ENCODE peak calls at places on chromosomes 2 and 18, in six cellular contexts. One of them, this sample, is unnamed.

GRCh38 chr2:46431481-46432235 is 47.7 kb upstream of the TMEM247 start:
- DNase-seq in GM23248: peak; percentile 68
- DNase-seq in heart right ventricle: no peak
- DNase-seq in CD14-positive monocyte: no peak
- DNase-seq in sigmoid colon: no peak
- DNase-seq in SHP77: no peak
- DNase-seq in this sample: no peak

GRCh38 chr2:168454737-168455691 is 1.1 kb upstream of the CERS6 start:
- DNase-seq in sigmoid colon: no peak
- DNase-seq in heart right ventricle: no peak
- DNase-seq in GM23248: no peak
- DNase-seq in CD14-positive monocyte: no peak
- DNase-seq in SHP77: no peak
- DNase-seq in this sample: no peak

GRCh38 chr2:109479804-109480203 is 134.0 kb downstream of the SEPTIN10 start:
- DNase-seq in SHP77: no peak
- DNase-seq in CD14-positive monocyte: no peak
- DNase-seq in heart right ventricle: no peak
- DNase-seq in GM23248: no peak
- DNase-seq in sigmoid colon: no peak
- DNase-seq in this sample: no peak

GRCh38 chr2:144237845-144238637 is 281.9 kb downstream of the ZEB2 start:
- DNase-seq in sigmoid colon: no peak
- DNase-seq in heart right ventricle: no peak
- DNase-seq in GM23248: no peak
- DNase-seq in CD14-positive monocyte: peak; percentile 68
- DNase-seq in SHP77: peak; percentile 45
- DNase-seq in this sample: peak; percentile 34

GRCh38 chr18:10912790-10913560 is 236.4 kb downstream of the PIEZO2 start:
- DNase-seq in SHP77: no peak
- DNase-seq in sigmoid colon: no peak
- DNase-seq in heart right ventricle: peak; percentile 13
- DNase-seq in GM23248: peak; percentile 70
- DNase-seq in CD14-positive monocyte: no peak
- DNase-seq in this sample: peak; percentile 33

GRCh38 chr2:215060851-215061541 is 77.4 kb downstream of the ABCA12 start:
- DNase-seq in sigmoid colon: no peak
- DNase-seq in CD14-positive monocyte: no peak
- DNase-seq in GM23248: peak; percentile 5
- DNase-seq in SHP77: peak; percentile 29
- DNase-seq in heart right ventricle: peak; percentile 28
- DNase-seq in this sample: no peak

GRCh38 chr2:70962211-70962884 is 16.1 kb upstream of the ANKRD53 start:
- DNase-seq in heart right ventricle: no peak
- DNase-seq in sigmoid colon: no peak
- DNase-seq in SHP77: no peak
- DNase-seq in GM23248: no peak
- DNase-seq in CD14-positive monocyte: no peak
- DNase-seq in this sample: no peak

GRCh38 chr2:202429164-202429980 is 53.2 kb downstream of the BMPR2 start:
- DNase-seq in heart right ventricle: no peak
- DNase-seq in CD14-positive monocyte: no peak
- DNase-seq in GM23248: peak; percentile 34
- DNase-seq in sigmoid colon: no peak
- DNase-seq in SHP77: no peak
- DNase-seq in this sample: no peak

GRCh38 chr2:69615078-69615630 is 28.4 kb downstream of the AAK1 start:
- DNase-seq in SHP77: no peak
- DNase-seq in GM23248: no peak
- DNase-seq in CD14-positive monocyte: no peak
- DNase-seq in sigmoid colon: no peak
- DNase-seq in heart right ventricle: no peak
- DNase-seq in this sample: no peak

GRCh38 chr2:2698182-2699116 is 367.4 kb upstream of the MYT1L start:
- DNase-seq in sigmoid colon: no peak
- DNase-seq in heart right ventricle: no peak
- DNase-seq in SHP77: peak; percentile 64
- DNase-seq in GM23248: peak; percentile 9
- DNase-seq in CD14-positive monocyte: no peak
- DNase-seq in this sample: no peak

GRCh38 chr2:134491796-134492441 is 226.9 kb downstream of the TMEM163 start:
- DNase-seq in CD14-positive monocyte: no peak
- DNase-seq in heart right ventricle: no peak
- DNase-seq in sigmoid colon: no peak
- DNase-seq in SHP77: peak; percentile 78
- DNase-seq in GM23248: no peak
- DNase-seq in this sample: no peak

GRCh38 chr2:60614319-60614718 is 60.9 kb upstream of the BCL11A start:
- DNase-seq in GM23248: no peak
- DNase-seq in CD14-positive monocyte: no peak
- DNase-seq in sigmoid colon: no peak
- DNase-seq in SHP77: no peak
- DNase-seq in heart right ventricle: no peak
- DNase-seq in this sample: no peak

GRCh38 chr2:234422242-234422641 is 74.6 kb downstream of the ARL4C start:
- DNase-seq in sigmoid colon: no peak
- DNase-seq in CD14-positive monocyte: no peak
- DNase-seq in SHP77: no peak
- DNase-seq in heart right ventricle: no peak
- DNase-seq in GM23248: peak; percentile 93
- DNase-seq in this sample: no peak

GRCh38 chr2:10028988-10029874 is 14.1 kb upstream of the KLF11 start:
- DNase-seq in SHP77: no peak
- DNase-seq in CD14-positive monocyte: peak; percentile 88
- DNase-seq in heart right ventricle: peak; percentile 84
- DNase-seq in sigmoid colon: peak; percentile 82
- DNase-seq in GM23248: peak; percentile 30
- DNase-seq in this sample: peak; percentile 84

GRCh38 chr2:231296401-231296800 is 98.0 kb downstream of the ARMC9 start:
- DNase-seq in GM23248: no peak
- DNase-seq in sigmoid colon: no peak
- DNase-seq in CD14-positive monocyte: no peak
- DNase-seq in SHP77: no peak
- DNase-seq in heart right ventricle: no peak
- DNase-seq in this sample: no peak

GRCh38 chr2:7097353-7097895 is 180.2 kb downstream of the RNF144A start:
- DNase-seq in GM23248: peak; percentile 75
- DNase-seq in heart right ventricle: peak; percentile 64
- DNase-seq in sigmoid colon: peak; percentile 80
- DNase-seq in CD14-positive monocyte: peak; percentile 61
- DNase-seq in SHP77: peak; percentile 86
- DNase-seq in this sample: peak; percentile 90

GRCh38 chr2:229800997-229801754 is 86.8 kb upstream of the DNER start:
- DNase-seq in SHP77: peak; percentile 50
- DNase-seq in sigmoid colon: no peak
- DNase-seq in GM23248: peak; percentile 69
- DNase-seq in heart right ventricle: peak; percentile 60
- DNase-seq in CD14-positive monocyte: no peak
- DNase-seq in this sample: peak; percentile 72

GRCh38 chr2:168851674-168852320 is 38.4 kb downstream of the SPC25 start:
- DNase-seq in sigmoid colon: no peak
- DNase-seq in heart right ventricle: no peak
- DNase-seq in GM23248: peak; percentile 65
- DNase-seq in CD14-positive monocyte: no peak
- DNase-seq in SHP77: no peak
- DNase-seq in this sample: peak; percentile 48

GRCh38 chr18:65547046-65547445 is 203.8 kb upstream of the CDH7 start:
- DNase-seq in sigmoid colon: no peak
- DNase-seq in SHP77: no peak
- DNase-seq in CD14-positive monocyte: no peak
- DNase-seq in heart right ventricle: no peak
- DNase-seq in GM23248: no peak
- DNase-seq in this sample: no peak

GRCh38 chr18:23229472-23229871 is 94.2 kb downstream of the CABLES1 start:
- DNase-seq in heart right ventricle: no peak
- DNase-seq in CD14-positive monocyte: no peak
- DNase-seq in sigmoid colon: no peak
- DNase-seq in GM23248: peak; percentile 62
- DNase-seq in SHP77: no peak
- DNase-seq in this sample: no peak

GRCh38 chr2:44960871-44961270 is 19.4 kb downstream of the SIX3 start:
- DNase-seq in SHP77: no peak
- DNase-seq in sigmoid colon: no peak
- DNase-seq in GM23248: no peak
- DNase-seq in CD14-positive monocyte: no peak
- DNase-seq in heart right ventricle: no peak
- DNase-seq in this sample: no peak